ENCODE peak calls at places on chromosomes 4 and X, in six cellular contexts. D, V, A, H, G and P are unnamed samples.

GRCh38 chrX:41518127-41518840 is 71.1 kb downstream of the NYX start:
- DNase-seq in D (no peak), V (no peak), A (no peak), H (no peak), G (no peak), P (no peak)

GRCh38 chrX:103687696-103688191 is 1.2 kb upstream of the MORF4L2 start:
- DNase-seq in D (peak; percentile 68), V (peak; percentile 48), A (peak; percentile 72), H (peak; percentile 80), G (peak; percentile 85), P (peak; percentile 4)

GRCh38 chr4:27366424-27366823 is 505.8 kb downstream of the STIM2 start:
- DNase-seq in D (no peak), V (no peak), A (no peak), H (no peak), G (peak; percentile 65), P (no peak)

GRCh38 chrX:121010218-121010617 is 24.7 kb upstream of the CT47A1 start:
- DNase-seq in D (no peak), V (no peak), A (no peak), H (no peak), G (peak; percentile 46), P (no peak)

GRCh38 chrX:10341309-10341708 is 184.5 kb downstream of the CLCN4 start:
- DNase-seq in D (no peak), V (no peak), A (no peak), H (no peak), G (no peak), P (no peak)

GRCh38 chr4:77007358-77008230 is 58.0 kb downstream of the SEPTIN11 start:
- DNase-seq in D (peak; percentile 45), V (peak; percentile 55), A (no peak), H (no peak), G (peak; percentile 94), P (no peak)

GRCh38 chr4:147823135-147823534 is 91.2 kb downstream of the ARHGAP10 start:
- DNase-seq in D (no peak), V (no peak), A (no peak), H (no peak), G (no peak), P (no peak)

GRCh38 chr4:54660591-54660990 is 2.8 kb downstream of the KIT start:
- DNase-seq in D (no peak), V (no peak), A (no peak), H (no peak), G (no peak), P (no peak)

GRCh38 chr4:164700471-164700870 is 53.5 kb upstream of the SMIM31 start:
- DNase-seq in D (no peak), V (no peak), A (no peak), H (no peak), G (no peak), P (no peak)

GRCh38 chrX:122094611-122095010 is 1047.2 kb downstream of the GLUD2 start:
- DNase-seq in D (no peak), V (no peak), A (no peak), H (no peak), G (peak; percentile 16), P (no peak)

GRCh38 chr4:116016201-116016600 is 902.8 kb upstream of the NDST4 start:
- DNase-seq in D (peak; percentile 41), V (peak; percentile 44), A (peak; percentile 61), H (no peak), G (peak; percentile 61), P (no peak)
- H3K9me3 ChIP-seq in D (peaks cover 84% of the 10 kb centered on the region), V (peaks cover 52% of the 10 kb centered on the region), A (no peaks in the 10 kb centered on the region), H (no peaks in the 10 kb centered on the region), G (no peaks in the 10 kb centered on the region), P (peaks cover 23% of the 10 kb centered on the region)

DNA sequence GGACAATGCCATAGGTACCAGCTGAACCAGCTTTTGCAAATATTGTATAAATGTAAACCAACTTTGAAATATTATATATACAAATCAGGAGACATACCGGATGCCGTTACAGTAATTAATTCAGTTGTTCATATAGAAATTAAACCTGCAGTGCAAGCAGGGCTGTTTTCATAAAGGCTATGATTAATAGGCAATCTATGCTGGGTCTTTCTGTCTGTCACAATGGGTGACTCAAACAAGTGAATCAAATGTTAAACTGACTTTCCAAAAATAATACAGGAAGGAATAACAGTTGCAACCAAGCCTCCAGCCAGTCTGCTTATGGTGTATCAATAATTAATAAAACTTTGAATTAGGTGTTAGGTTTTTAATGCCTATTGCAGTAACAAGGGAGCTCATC is 43.9 kb downstream of the GABRB1 start:
- DNase-seq in D (no peak), V (no peak), A (no peak), H (no peak), G (peak; percentile 8), P (no peak)
- H3K27ac ChIP-seq in D (no peak overlapping the region), V (no peak overlapping the region), A (no peak overlapping the region), H (no peak overlapping the region), G (no peak overlapping the region), P (no peak overlapping the region)

DNA sequence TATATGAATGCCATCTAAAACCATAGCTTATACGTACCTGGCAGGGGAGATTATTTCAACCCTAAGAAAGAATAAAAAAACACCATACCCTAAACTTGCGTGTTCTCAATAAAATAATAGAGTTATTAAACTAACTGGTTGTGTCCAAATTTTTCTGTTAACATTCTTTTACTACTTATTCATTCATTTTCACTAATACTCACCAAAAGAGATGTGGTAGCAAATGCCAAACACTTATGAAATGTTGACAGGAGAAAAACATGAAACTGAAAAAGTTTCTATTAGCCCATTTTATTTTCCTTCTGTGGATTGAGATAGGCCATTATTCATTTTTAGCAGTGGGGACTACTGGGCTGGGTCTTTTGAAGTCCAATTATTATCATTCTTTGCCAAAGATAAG is 102.0 kb downstream of the TSPAN5 start:
- DNase-seq in D (no peak), V (no peak), A (no peak), H (no peak), G (peak; percentile 13), P (no peak)
- H3K4me1 ChIP-seq in D (no peaks in the 10 kb centered on the region), V (no peaks in the 10 kb centered on the region), A (no peaks in the 10 kb centered on the region), H (peaks cover 16% of the 10 kb centered on the region), G (peaks cover 35% of the 10 kb centered on the region), P (peaks cover 5% of the 10 kb centered on the region)

DNA sequence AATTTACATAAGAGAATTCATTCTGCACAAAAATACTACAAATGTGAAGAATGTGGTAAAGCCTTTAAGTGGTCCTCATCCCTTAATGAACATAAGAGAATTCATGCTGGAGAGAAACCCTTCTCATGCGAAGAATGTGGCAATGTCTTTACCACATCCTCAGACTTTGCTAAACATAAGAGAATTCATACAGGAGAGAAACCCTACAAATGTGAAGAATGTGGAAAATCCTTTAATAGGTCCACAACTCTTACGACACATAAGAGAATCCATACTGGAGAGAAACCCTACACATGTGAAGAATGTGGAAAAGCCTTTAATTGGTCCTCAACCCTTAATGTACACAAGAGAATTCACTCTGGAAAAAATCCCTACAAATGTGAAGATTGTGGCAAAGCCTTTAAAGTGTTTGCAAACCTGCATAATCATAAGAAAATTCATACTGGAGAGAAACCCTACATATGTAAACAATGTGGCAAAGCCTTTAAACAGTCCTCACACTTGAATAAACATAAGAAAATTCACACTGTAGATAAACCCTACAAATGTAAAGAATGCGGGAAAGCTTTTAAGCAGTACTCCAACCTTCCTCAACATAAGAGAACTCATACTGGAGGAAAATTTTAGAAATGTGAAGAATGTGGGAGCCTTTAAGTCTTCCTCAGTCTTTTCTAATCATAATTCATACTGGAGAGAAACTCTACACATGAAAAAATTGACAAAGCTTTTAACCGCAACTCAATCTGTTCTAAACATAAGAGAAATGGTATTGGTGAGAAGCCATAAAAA is 37.4 kb downstream of the ZNF718 start:
- DNase-seq in D (no peak), V (no peak), A (no peak), H (no peak), G (no peak), P (no peak)
- H3K9me3 ChIP-seq in D (peaks cover 100% of the 10 kb centered on the region), V (peaks cover 99% of the 10 kb centered on the region), A (no peaks in the 10 kb centered on the region), H (peaks cover 17% of the 10 kb centered on the region), G (peaks cover 22% of the 10 kb centered on the region), P (peaks cover 96% of the 10 kb centered on the region)

DNA sequence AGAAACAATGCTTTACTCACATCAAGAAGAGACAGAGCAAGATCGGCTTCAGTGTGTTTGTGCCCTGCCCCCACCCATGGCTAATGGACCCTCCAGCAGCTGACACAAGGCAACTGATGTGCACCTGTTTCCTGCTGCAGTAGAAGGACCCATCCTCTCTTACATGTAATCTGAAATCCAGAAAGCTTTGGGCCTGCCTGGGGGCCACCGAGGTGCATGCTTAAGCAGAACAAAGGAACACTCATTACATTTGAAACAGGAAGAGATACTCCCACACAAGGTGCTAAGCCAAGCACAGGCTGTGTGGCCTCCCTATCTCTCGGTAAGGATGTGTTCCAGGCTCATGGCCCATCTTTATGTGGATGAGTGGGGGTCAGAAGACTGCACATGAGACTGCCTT is 338.0 kb downstream of the SPOCK3 start:
- DNase-seq in D (no peak), V (no peak), A (no peak), H (no peak), G (no peak), P (no peak)
- H3K27ac ChIP-seq in D (no peak overlapping the region), V (no peak overlapping the region), A (no peak overlapping the region), H (no peak overlapping the region), G (no peak overlapping the region), P (no peak overlapping the region)

GRCh38 chr4:59704621-59705020 is 1495.5 kb upstream of the ADGRL3 start:
- DNase-seq in D (no peak), V (no peak), A (no peak), H (no peak), G (no peak), P (no peak)
- H3K4me1 ChIP-seq in D (no peaks in the 10 kb centered on the region), V (no peaks in the 10 kb centered on the region), A (no peaks in the 10 kb centered on the region), H (no peaks in the 10 kb centered on the region), G (no peaks in the 10 kb centered on the region), P (no peaks in the 10 kb centered on the region)